ENCODE peak calls at places on chromosomes 6 and 20, in seven cellular contexts. One of them, this sample, is unnamed.

GRCh38 chr6:133741375-133741861 is 147.5 kb upstream of the TCF21 start:
- DNase-seq in AG10803: peak; percentile 58
- DNase-seq in heart right ventricle: no peak
- DNase-seq in ovary: no peak
- DNase-seq in dorsolateral prefrontal cortex: no peak
- DNase-seq in cardiac fibroblast: peak; percentile 30
- DNase-seq in A549: peak; percentile 80
- DNase-seq in this sample: no peak

GRCh38 chr20:21505810-21506530 is 7.9 kb downstream of the NKX2-2 start:
- DNase-seq in AG10803: peak; percentile 29
- DNase-seq in heart right ventricle: peak; percentile 57
- DNase-seq in ovary: peak; percentile 36
- DNase-seq in dorsolateral prefrontal cortex: no peak
- DNase-seq in cardiac fibroblast: peak; percentile 55
- DNase-seq in A549: peak; percentile 73
- DNase-seq in this sample: peak; percentile 51

GRCh38 chr6:11315743-11316437 is 83.4 kb upstream of the NEDD9 start:
- DNase-seq in AG10803: peak; percentile 96
- DNase-seq in heart right ventricle: no peak
- DNase-seq in ovary: no peak
- DNase-seq in dorsolateral prefrontal cortex: no peak
- DNase-seq in cardiac fibroblast: peak; percentile 99
- DNase-seq in A549: peak; percentile 95
- DNase-seq in this sample: peak; percentile 96

GRCh38 chr20:61299613-61300012 is 47.6 kb downstream of the CDH4 start:
- DNase-seq in AG10803: no peak
- DNase-seq in heart right ventricle: no peak
- DNase-seq in ovary: no peak
- DNase-seq in dorsolateral prefrontal cortex: no peak
- DNase-seq in cardiac fibroblast: no peak
- DNase-seq in A549: no peak
- DNase-seq in this sample: peak; percentile 12

GRCh38 chr20:10565191-10565921 is 108.4 kb downstream of the JAG1 start:
- DNase-seq in AG10803: peak; percentile 84
- DNase-seq in heart right ventricle: no peak
- DNase-seq in ovary: no peak
- DNase-seq in dorsolateral prefrontal cortex: no peak
- DNase-seq in cardiac fibroblast: peak; percentile 88
- DNase-seq in A549: peak; percentile 63
- DNase-seq in this sample: peak; percentile 91

GRCh38 chr6:16446241-16446640 is 207.9 kb downstream of the GMPR start:
- DNase-seq in AG10803: peak; percentile 59
- DNase-seq in heart right ventricle: no peak
- DNase-seq in ovary: no peak
- DNase-seq in dorsolateral prefrontal cortex: no peak
- DNase-seq in cardiac fibroblast: no peak
- DNase-seq in A549: no peak
- DNase-seq in this sample: no peak

GRCh38 chr6:105795913-105796517 is 290.1 kb upstream of the PRDM1 start:
- DNase-seq in AG10803: no peak
- DNase-seq in heart right ventricle: no peak
- DNase-seq in ovary: no peak
- DNase-seq in dorsolateral prefrontal cortex: no peak
- DNase-seq in cardiac fibroblast: no peak
- DNase-seq in A549: peak; percentile 87
- DNase-seq in this sample: no peak

GRCh38 chr20:29690274-29690673 is 1567.2 kb upstream of the DEFB115 start:
- DNase-seq in AG10803: no peak
- DNase-seq in heart right ventricle: no peak
- DNase-seq in ovary: no peak
- DNase-seq in dorsolateral prefrontal cortex: no peak
- DNase-seq in cardiac fibroblast: no peak
- DNase-seq in A549: no peak
- DNase-seq in this sample: no peak

GRCh38 chr20:61702246-61702645 is 363.4 kb downstream of the TAF4 start:
- DNase-seq in AG10803: no peak
- DNase-seq in heart right ventricle: no peak
- DNase-seq in ovary: no peak
- DNase-seq in dorsolateral prefrontal cortex: no peak
- DNase-seq in cardiac fibroblast: no peak
- DNase-seq in A549: no peak
- DNase-seq in this sample: no peak

GRCh38 chr6:150152891-150153876 is 10.3 kb downstream of the PPP1R14C start:
- DNase-seq in AG10803: peak; percentile 76
- DNase-seq in heart right ventricle: no peak
- DNase-seq in ovary: no peak
- DNase-seq in dorsolateral prefrontal cortex: no peak
- DNase-seq in cardiac fibroblast: no peak
- DNase-seq in A549: no peak
- DNase-seq in this sample: no peak

GRCh38 chr6:44969446-44970175 is 358.5 kb upstream of the RUNX2 start:
- DNase-seq in AG10803: no peak
- DNase-seq in heart right ventricle: no peak
- DNase-seq in ovary: no peak
- DNase-seq in dorsolateral prefrontal cortex: no peak
- DNase-seq in cardiac fibroblast: peak; percentile 62
- DNase-seq in A549: no peak
- DNase-seq in this sample: no peak

GRCh38 chr6:28977351-28978136 is 27.6 kb downstream of the ZNF311 start:
- DNase-seq in AG10803: peak; percentile 74
- DNase-seq in heart right ventricle: no peak
- DNase-seq in ovary: no peak
- DNase-seq in dorsolateral prefrontal cortex: no peak
- DNase-seq in cardiac fibroblast: peak; percentile 89
- DNase-seq in A549: no peak
- DNase-seq in this sample: peak; percentile 45

GRCh38 chr6:16180696-16181428 is 52.0 kb downstream of the MYLIP start:
- DNase-seq in AG10803: no peak
- DNase-seq in heart right ventricle: no peak
- DNase-seq in ovary: no peak
- DNase-seq in dorsolateral prefrontal cortex: no peak
- DNase-seq in cardiac fibroblast: no peak
- DNase-seq in A549: no peak
- DNase-seq in this sample: no peak

GRCh38 chr6:167801263-167801662 is 25.4 kb upstream of the AFDN start:
- DNase-seq in AG10803: no peak
- DNase-seq in heart right ventricle: no peak
- DNase-seq in ovary: no peak
- DNase-seq in dorsolateral prefrontal cortex: no peak
- DNase-seq in cardiac fibroblast: no peak
- DNase-seq in A549: no peak
- DNase-seq in this sample: no peak

GRCh38 chr6:31829633-31830492 is 2.3 kb downstream of the HSPA1B start:
- DNase-seq in AG10803: peak; percentile 51
- DNase-seq in heart right ventricle: no peak
- DNase-seq in ovary: peak; percentile 57
- DNase-seq in dorsolateral prefrontal cortex: no peak
- DNase-seq in cardiac fibroblast: peak; percentile 72
- DNase-seq in A549: peak; percentile 51
- DNase-seq in this sample: no peak

GRCh38 chr6:17730078-17730704 is 23.5 kb upstream of the NUP153 start:
- DNase-seq in AG10803: no peak
- DNase-seq in heart right ventricle: no peak
- DNase-seq in ovary: no peak
- DNase-seq in dorsolateral prefrontal cortex: no peak
- DNase-seq in cardiac fibroblast: no peak
- DNase-seq in A549: no peak
- DNase-seq in this sample: no peak

GRCh38 chr6:1464796-1465348 is 75.5 kb downstream of the FOXF2 start:
- DNase-seq in AG10803: peak; percentile 28
- DNase-seq in heart right ventricle: no peak
- DNase-seq in ovary: no peak
- DNase-seq in dorsolateral prefrontal cortex: no peak
- DNase-seq in cardiac fibroblast: no peak
- DNase-seq in A549: no peak
- DNase-seq in this sample: no peak

DNA sequence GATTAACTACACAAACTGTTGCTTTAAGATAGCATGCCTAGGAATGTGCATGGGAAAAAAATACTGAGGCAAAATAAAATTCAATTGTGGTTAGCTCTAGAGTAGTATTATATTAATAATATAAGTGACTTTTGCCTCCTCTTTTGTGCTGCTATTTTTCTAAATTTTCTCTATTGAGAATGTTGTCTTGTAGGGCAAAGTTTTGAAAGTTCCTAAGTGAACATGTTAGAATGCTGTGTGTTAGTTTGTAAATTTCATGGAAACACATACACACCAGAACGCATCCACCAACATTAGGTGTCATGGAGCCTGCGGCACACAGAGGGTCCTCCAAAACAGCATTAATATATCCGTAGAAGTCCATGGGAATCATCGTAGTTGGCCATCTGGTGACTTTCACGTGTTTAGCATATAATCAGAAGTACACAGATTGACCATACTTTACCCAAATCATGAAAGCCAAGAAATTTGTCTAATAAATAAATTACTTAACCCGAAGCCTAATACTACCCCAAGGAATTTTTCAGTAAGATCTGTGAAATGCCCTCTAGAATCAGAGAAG is 25.6 kb downstream of the ARHGAP18 start:
- DNase-seq in AG10803: no peak
- DNase-seq in heart right ventricle: no peak
- DNase-seq in ovary: no peak
- DNase-seq in dorsolateral prefrontal cortex: no peak
- DNase-seq in cardiac fibroblast: no peak
- DNase-seq in A549: no peak
- DNase-seq in this sample: no peak
- H3K4me3 ChIP-seq in AG10803: no peak overlapping the region
- H3K4me3 ChIP-seq in heart right ventricle: no peak overlapping the region
- H3K4me3 ChIP-seq in ovary: no peak overlapping the region
- H3K4me3 ChIP-seq in dorsolateral prefrontal cortex: no peak overlapping the region
- H3K4me3 ChIP-seq in cardiac fibroblast: no peak overlapping the region
- H3K4me3 ChIP-seq in A549: no peak overlapping the region
- H3K4me3 ChIP-seq in this sample: no peak overlapping the region

GRCh38 chr20:44536139-44536538 is 14.3 kb upstream of the SERINC3 start:
- DNase-seq in AG10803: no peak
- DNase-seq in heart right ventricle: no peak
- DNase-seq in ovary: no peak
- DNase-seq in dorsolateral prefrontal cortex: no peak
- DNase-seq in cardiac fibroblast: no peak
- DNase-seq in A549: no peak
- DNase-seq in this sample: no peak

GRCh38 chr20:44533928-44534327 is 12.1 kb upstream of the SERINC3 start:
- DNase-seq in AG10803: no peak
- DNase-seq in heart right ventricle: no peak
- DNase-seq in ovary: no peak
- DNase-seq in dorsolateral prefrontal cortex: no peak
- DNase-seq in cardiac fibroblast: no peak
- DNase-seq in A549: no peak
- DNase-seq in this sample: no peak

GRCh38 chr20:44541957-44542356 is 20.1 kb upstream of the SERINC3 start:
- DNase-seq in AG10803: no peak
- DNase-seq in heart right ventricle: no peak
- DNase-seq in ovary: no peak
- DNase-seq in dorsolateral prefrontal cortex: no peak
- DNase-seq in cardiac fibroblast: peak; percentile 44
- DNase-seq in A549: no peak
- DNase-seq in this sample: no peak

GRCh38 chr20:44540834-44541233 is 19.0 kb upstream of the SERINC3 start:
- DNase-seq in AG10803: peak; percentile 50
- DNase-seq in heart right ventricle: no peak
- DNase-seq in ovary: no peak
- DNase-seq in dorsolateral prefrontal cortex: no peak
- DNase-seq in cardiac fibroblast: peak; percentile 82
- DNase-seq in A549: no peak
- DNase-seq in this sample: peak; percentile 61

DNA sequence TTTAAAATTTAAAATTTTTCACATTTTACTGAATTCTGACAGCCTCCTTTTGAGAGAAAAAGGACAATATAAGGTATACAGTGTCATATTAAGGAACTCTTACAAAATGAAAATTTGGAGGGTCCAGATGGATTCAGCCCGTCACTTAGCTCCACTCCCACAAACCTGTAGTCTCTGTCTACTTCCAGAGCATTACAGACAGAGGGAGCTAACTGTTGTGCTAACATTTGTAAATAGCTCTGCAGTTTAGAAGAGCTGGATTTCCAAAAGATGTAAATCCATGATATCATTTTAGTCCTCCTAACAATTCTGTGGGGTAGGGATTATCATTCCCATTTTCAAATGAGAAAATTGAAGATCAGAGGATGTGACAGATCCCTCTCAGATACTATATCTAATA is 16.1 kb upstream of the SERINC3 start:
- DNase-seq in AG10803: no peak
- DNase-seq in heart right ventricle: no peak
- DNase-seq in ovary: no peak
- DNase-seq in dorsolateral prefrontal cortex: no peak
- DNase-seq in cardiac fibroblast: peak; percentile 19
- DNase-seq in A549: no peak
- DNase-seq in this sample: no peak
- TF ChIP-seq CTCF in AG10803: peak; percentile 38
- TF ChIP-seq CTCF in heart right ventricle: peak; percentile 55
- TF ChIP-seq CTCF in ovary: no peak
- TF ChIP-seq CTCF in dorsolateral prefrontal cortex: peak; percentile 35
- TF ChIP-seq CTCF in cardiac fibroblast: peak; percentile 18
- TF ChIP-seq CTCF in A549: no peak
- TF ChIP-seq CTCF in this sample: no peak

DNA sequence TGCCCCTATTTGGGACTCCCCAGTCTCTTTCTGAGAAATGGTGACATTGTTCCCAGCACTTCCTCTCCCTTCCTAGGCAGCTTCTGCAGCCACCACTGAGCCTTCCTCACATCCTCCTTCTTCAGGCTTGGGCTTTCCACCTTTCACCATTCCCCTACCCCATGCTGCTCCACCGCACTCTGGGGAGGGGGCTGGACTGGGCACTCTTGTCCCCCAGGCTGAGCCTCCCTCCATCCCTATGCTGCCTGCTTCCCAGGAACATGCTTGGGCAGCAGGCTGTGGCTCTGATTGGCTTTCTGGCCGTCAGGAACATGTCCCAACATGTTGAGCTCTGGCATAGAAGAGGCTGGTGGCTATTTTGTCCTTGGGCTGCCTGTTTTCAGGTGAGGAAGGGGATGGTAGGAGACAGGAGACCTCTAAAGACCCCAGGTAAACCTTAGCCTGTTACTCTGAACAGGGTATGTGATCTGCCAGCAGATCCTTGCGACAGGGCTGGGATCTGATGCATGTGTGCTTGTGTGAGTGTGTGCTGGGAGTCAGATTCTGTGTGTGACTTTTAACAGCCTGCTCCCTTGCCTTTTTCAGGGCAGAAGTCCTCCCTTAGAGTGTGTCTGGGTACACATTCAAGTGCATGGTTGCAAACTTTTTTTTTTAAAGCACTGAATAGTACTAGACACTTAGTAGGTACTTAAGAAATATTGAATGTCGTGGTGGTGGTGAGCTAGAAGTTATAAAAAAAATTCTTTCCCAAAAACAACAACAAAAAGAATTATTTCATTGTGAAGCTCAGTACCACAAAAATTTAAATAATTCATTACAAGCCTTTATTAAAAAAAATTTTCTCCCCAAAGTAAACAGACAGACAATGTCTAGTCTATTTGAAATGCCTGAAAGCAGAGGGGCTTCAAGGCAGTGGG is 2.1 kb upstream of the CDKN1A start:
- DNase-seq in AG10803: peak; percentile 75
- DNase-seq in heart right ventricle: no peak
- DNase-seq in ovary: no peak
- DNase-seq in dorsolateral prefrontal cortex: no peak
- DNase-seq in cardiac fibroblast: no peak
- DNase-seq in A549: no peak
- DNase-seq in this sample: peak; percentile 72
- H3K4me3 ChIP-seq in AG10803: peak overlapping the region; percentile 43
- H3K4me3 ChIP-seq in heart right ventricle: no peak overlapping the region
- H3K4me3 ChIP-seq in ovary: no peak overlapping the region
- H3K4me3 ChIP-seq in dorsolateral prefrontal cortex: no peak overlapping the region
- H3K4me3 ChIP-seq in cardiac fibroblast: no peak overlapping the region
- H3K4me3 ChIP-seq in A549: no peak overlapping the region
- H3K4me3 ChIP-seq in this sample: peak overlapping the region; percentile 11

GRCh38 chr6:110646951-110647910 is 168.0 kb downstream of the CDK19 start:
- DNase-seq in AG10803: no peak
- DNase-seq in heart right ventricle: no peak
- DNase-seq in ovary: no peak
- DNase-seq in dorsolateral prefrontal cortex: no peak
- DNase-seq in cardiac fibroblast: no peak
- DNase-seq in A549: no peak
- DNase-seq in this sample: no peak
- TF ChIP-seq CTCF in AG10803: peak; percentile 30
- TF ChIP-seq CTCF in heart right ventricle: peak; percentile 32
- TF ChIP-seq CTCF in ovary: no peak
- TF ChIP-seq CTCF in dorsolateral prefrontal cortex: peak; percentile 17
- TF ChIP-seq CTCF in cardiac fibroblast: peak; percentile 62
- TF ChIP-seq CTCF in A549: no peak
- TF ChIP-seq CTCF in this sample: peak; percentile 21

This sample was measured in foreskin fibroblast.